ENCODE peak calls at places on chromosomes 12 and 14, in eight cellular contexts. A is NAMALWA, Q is GM12865, L is HuH-7.5, N is HFF-Myc, S is neural crest cell, B is posterior cingulate gyrus, K is islet precursor cell. U is an unnamed sample.

GRCh38 chr12:99984271-99985128 is at the start of gene ANKS1B:
- DNase-seq in A (no peak), Q (peak), L (peak), N (no peak), S (peak), B (peak), K (peak), U (peak)

GRCh38 chr14:87745507-87746118 is 247.4 kb downstream of the GALC start:
- DNase-seq in A (peak), Q (peak), L (peak), N (peak), S (peak), B (peak), K (peak), U (peak)

GRCh38 chr12:63876980-63877379 is 32.5 kb downstream of the SRGAP1 start:
- DNase-seq in A (no peak), Q (no peak), L (no peak), N (no peak), S (no peak), B (no peak), K (no peak), U (no peak)

GRCh38 chr12:14394317-14395058 is 29.0 kb downstream of the ATF7IP start:
- DNase-seq in A (peak), Q (peak), L (peak), N (peak), S (peak), B (no peak), K (peak), U (peak)

GRCh38 chr12:27999521-27999920 is 27.0 kb upstream of the PTHLH start:
- DNase-seq in A (no peak), Q (no peak), L (no peak), N (no peak), S (no peak), B (no peak), K (no peak), U (peak)

GRCh38 chr14:21343035-21343794 is 40.6 kb downstream of the SUPT16H start:
- DNase-seq in A (no peak), Q (no peak), L (no peak), N (no peak), S (no peak), B (no peak), K (no peak), U (no peak)

GRCh38 chr12:22740656-22741350 is 115.8 kb downstream of the ETNK1 start:
- DNase-seq in A (no peak), Q (peak), L (no peak), N (no peak), S (no peak), B (no peak), K (no peak), U (no peak)

GRCh38 chr12:46650688-46651087 is 175.1 kb downstream of the SLC38A4 start:
- DNase-seq in A (no peak), Q (no peak), L (no peak), N (no peak), S (no peak), B (no peak), K (no peak), U (no peak)

GRCh38 chr12:10641735-10642500 is 28.5 kb upstream of the MAGOHB start:
- DNase-seq in A (no peak), Q (no peak), L (no peak), N (peak), S (no peak), B (no peak), K (peak), U (no peak)

GRCh38 chr14:31944256-31945073 is 132.6 kb upstream of the ARHGAP5 start:
- DNase-seq in A (no peak), Q (no peak), L (peak), N (no peak), S (no peak), B (no peak), K (no peak), U (no peak)

GRCh38 chr12:104573-105081 is 38.1 kb downstream of the IQSEC3 start:
- DNase-seq in A (no peak), Q (no peak), L (no peak), N (no peak), S (no peak), B (no peak), K (no peak), U (peak)

GRCh38 chr14:74401504-74402241 is 24.3 kb downstream of the SYNDIG1L start:
- DNase-seq in A (peak), Q (peak), L (no peak), N (no peak), S (peak), B (no peak), K (peak), U (no peak)

GRCh38 chr14:61558271-61558670 is 137.0 kb upstream of the HIF1A start:
- DNase-seq in A (no peak), Q (no peak), L (no peak), N (no peak), S (no peak), B (no peak), K (peak), U (no peak)

GRCh38 chr14:72665259-72665658 is 228.6 kb downstream of the DPF3 start:
- DNase-seq in A (no peak), Q (peak), L (no peak), N (peak), S (no peak), B (no peak), K (no peak), U (no peak)

GRCh38 chr12:94145231-94145979 is 3.0 kb upstream of the PLXNC1 start:
- DNase-seq in A (peak), Q (no peak), L (peak), N (peak), S (no peak), B (no peak), K (no peak), U (peak)

GRCh38 chr14:69355155-69355954 is 42.7 kb downstream of the ERH start:
- DNase-seq in A (peak), Q (peak), L (no peak), N (no peak), S (no peak), B (no peak), K (no peak), U (no peak)

GRCh38 chr14:98368916-98369315 is 903.1 kb downstream of the BCL11B start:
- DNase-seq in A (no peak), Q (no peak), L (no peak), N (no peak), S (no peak), B (no peak), K (no peak), U (no peak)

GRCh38 chr12:57897296-57897974 is 43.9 kb upstream of the ATP23 start:
- DNase-seq in A (no peak), Q (no peak), L (no peak), N (no peak), S (no peak), B (no peak), K (no peak), U (no peak)

GRCh38 chr12:3226285-3226684 is 149.1 kb downstream of the TSPAN9 start:
- DNase-seq in A (no peak), Q (no peak), L (no peak), N (no peak), S (no peak), B (no peak), K (no peak), U (no peak)

GRCh38 chr12:71664411-71665108 is 459 bp downstream of the THAP2 start:
- DNase-seq in A (no peak), Q (no peak), L (no peak), N (no peak), S (no peak), B (no peak), K (no peak), U (peak)

GRCh38 chr14:104512061-104512460 is 67.5 kb upstream of the C14orf180 start:
- DNase-seq in A (no peak), Q (no peak), L (no peak), N (no peak), S (no peak), B (no peak), K (no peak), U (no peak)

GRCh38 chr12:121518656-121519055 is 62.2 kb downstream of the KDM2B start:
- DNase-seq in A (no peak), Q (no peak), L (no peak), N (no peak), S (no peak), B (no peak), K (no peak), U (no peak)

GRCh38 chr14:23307687-23308644 is 1.3 kb downstream of the BCL2L2 start:
- DNase-seq in A (no peak), Q (no peak), L (no peak), N (no peak), S (no peak), B (no peak), K (peak), U (no peak)

GRCh38 chr12:114319422-114319821 is 86.5 kb downstream of the TBX5 start:
- DNase-seq in A (no peak), Q (no peak), L (no peak), N (no peak), S (no peak), B (no peak), K (no peak), U (peak)

GRCh38 chr14:30719137-30719536 is 97.0 kb downstream of the SCFD1 start:
- DNase-seq in A (no peak), Q (no peak), L (no peak), N (no peak), S (no peak), B (no peak), K (no peak), U (no peak)

GRCh38 chr12:6380141-6381121 is 3.5 kb upstream of the LTBR start:
- DNase-seq in A (no peak), Q (no peak), L (no peak), N (no peak), S (no peak), B (no peak), K (no peak), U (no peak)

GRCh38 chr14:54487771-54488170 is 1.0 kb downstream of the GMFB start:
- DNase-seq in A (peak), Q (no peak), L (peak), N (no peak), S (no peak), B (no peak), K (no peak), U (peak)

GRCh38 chr14:90475298-90475697 is 78.5 kb downstream of the CALM1 start:
- DNase-seq in A (peak), Q (no peak), L (no peak), N (no peak), S (no peak), B (no peak), K (no peak), U (no peak)

GRCh38 chr14:38198425-38198824 is 9.3 kb upstream of the SSTR1 start:
- DNase-seq in A (no peak), Q (no peak), L (no peak), N (no peak), S (no peak), B (no peak), K (no peak), U (no peak)

GRCh38 chr12:103783744-103784664 is 57.0 kb downstream of the NT5DC3 start:
- DNase-seq in A (no peak), Q (no peak), L (no peak), N (no peak), S (no peak), B (no peak), K (no peak), U (no peak)

GRCh38 chr12:57452937-57453509 is 2.1 kb upstream of the INHBE start:
- DNase-seq in A (peak), Q (peak), L (no peak), N (no peak), S (peak), B (peak), K (peak), U (peak)

GRCh38 chr12:113276306-113276705 is 55.0 kb downstream of the TPCN1 start:
- DNase-seq in A (no peak), Q (no peak), L (no peak), N (no peak), S (no peak), B (no peak), K (peak), U (peak)

GRCh38 chr14:74029136-74029535 is 10.0 kb downstream of the BBOF1 start:
- DNase-seq in A (no peak), Q (no peak), L (no peak), N (no peak), S (no peak), B (no peak), K (no peak), U (no peak)

GRCh38 chr14:54337314-54337713 is 59.5 kb upstream of the CDKN3 start:
- DNase-seq in A (no peak), Q (no peak), L (no peak), N (no peak), S (no peak), B (no peak), K (no peak), U (no peak)

GRCh38 chr12:59066445-59066844 is 146.1 kb upstream of the LRIG3 start:
- DNase-seq in A (no peak), Q (no peak), L (no peak), N (no peak), S (no peak), B (no peak), K (no peak), U (no peak)